ENCODE peak calls at places on chromosomes 1 and 21, in ten cellular contexts. W, M, I, B, L, E, G, D, K and T are unnamed samples.

GRCh38 chr1:59410457-59410856 is 113.6 kb downstream of the FGGY start:
- DNase-seq in W (no peak), M (no peak), I (no peak), B (no peak), L (no peak), E (no peak), G (peak; percentile 8), D (no peak), K (no peak), T (no peak)

GRCh38 chr1:53899206-53899628 is 5.2 kb downstream of the DIO1 start:
- DNase-seq in W (no peak), M (no peak), I (no peak), B (no peak), L (no peak), E (no peak), G (no peak), D (peak; percentile 60), K (no peak), T (no peak)

GRCh38 chr1:174963547-174964125 is 36.1 kb upstream of the CACYBP start:
- DNase-seq in W (no peak), M (peak; percentile 44), I (no peak), B (no peak), L (peak; percentile 77), E (no peak), G (no peak), D (no peak), K (no peak), T (no peak)

GRCh38 chr1:2645776-2646175 is 13.0 kb upstream of the MMEL1 start:
- DNase-seq in W (peak; percentile 32), M (no peak), I (no peak), B (no peak), L (no peak), E (no peak), G (no peak), D (no peak), K (no peak), T (no peak)

GRCh38 chr1:239929317-239929716 is 162.4 kb upstream of the FMN2 start:
- DNase-seq in W (no peak), M (no peak), I (no peak), B (no peak), L (no peak), E (no peak), G (no peak), D (no peak), K (no peak), T (no peak)

GRCh38 chr1:115107501-115108260 is 18.4 kb upstream of the TSPAN2 start:
- DNase-seq in W (no peak), M (peak; percentile 61), I (no peak), B (no peak), L (no peak), E (no peak), G (no peak), D (peak; percentile 76), K (no peak), T (no peak)

GRCh38 chr1:102919659-102920058 is 188.7 kb downstream of the COL11A1 start:
- DNase-seq in W (no peak), M (no peak), I (no peak), B (no peak), L (no peak), E (no peak), G (no peak), D (peak; percentile 22), K (no peak), T (no peak)

GRCh38 chr1:160996195-160996594 is 24.8 kb downstream of the F11R start:
- DNase-seq in W (no peak), M (peak; percentile 91), I (peak; percentile 76), B (no peak), L (no peak), E (no peak), G (no peak), D (peak; percentile 40), K (no peak), T (no peak)

GRCh38 chr21:38993561-38993960 is 187.8 kb downstream of the ETS2 start:
- DNase-seq in W (no peak), M (peak; percentile 75), I (peak; percentile 32), B (no peak), L (peak; percentile 52), E (peak; percentile 72), G (no peak), D (peak; percentile 90), K (no peak), T (no peak)

GRCh38 chr1:15067148-15067547 is 86.4 kb upstream of the TMEM51 start:
- DNase-seq in W (no peak), M (no peak), I (no peak), B (no peak), L (no peak), E (no peak), G (no peak), D (no peak), K (no peak), T (no peak)

GRCh38 chr1:94329986-94330385 is 88.2 kb upstream of the ABCD3 start:
- DNase-seq in W (no peak), M (no peak), I (peak; percentile 37), B (no peak), L (no peak), E (no peak), G (no peak), D (peak; percentile 61), K (no peak), T (no peak)

GRCh38 chr1:67485046-67485811 is 55.0 kb upstream of the SERBP1 start:
- DNase-seq in W (no peak), M (no peak), I (no peak), B (no peak), L (no peak), E (no peak), G (no peak), D (no peak), K (no peak), T (no peak)

GRCh38 chr1:67484492-67484891 is 54.3 kb upstream of the SERBP1 start:
- DNase-seq in W (no peak), M (no peak), I (no peak), B (no peak), L (no peak), E (no peak), G (no peak), D (no peak), K (no peak), T (no peak)

GRCh38 chr1:67491280-67491679 is 61.1 kb upstream of the SERBP1 start:
- DNase-seq in W (no peak), M (no peak), I (no peak), B (no peak), L (no peak), E (no peak), G (no peak), D (no peak), K (no peak), T (no peak)

GRCh38 chr1:67493148-67493547 is 62.9 kb upstream of the SERBP1 start:
- DNase-seq in W (no peak), M (no peak), I (no peak), B (no peak), L (no peak), E (no peak), G (no peak), D (no peak), K (no peak), T (no peak)

GRCh38 chr1:67489643-67490042 is 59.4 kb upstream of the SERBP1 start:
- DNase-seq in W (no peak), M (no peak), I (no peak), B (no peak), L (no peak), E (no peak), G (peak; percentile 31), D (peak; percentile 8), K (no peak), T (no peak)
- TF ChIP-seq CTCF in W (peak; percentile 58), M (peak; percentile 43), I (no peak), B (peak; percentile 34), L (no peak), E (no peak), G (no peak), D (peak; percentile 31), K (peak; percentile 11), T (peak; percentile 41)

DNA sequence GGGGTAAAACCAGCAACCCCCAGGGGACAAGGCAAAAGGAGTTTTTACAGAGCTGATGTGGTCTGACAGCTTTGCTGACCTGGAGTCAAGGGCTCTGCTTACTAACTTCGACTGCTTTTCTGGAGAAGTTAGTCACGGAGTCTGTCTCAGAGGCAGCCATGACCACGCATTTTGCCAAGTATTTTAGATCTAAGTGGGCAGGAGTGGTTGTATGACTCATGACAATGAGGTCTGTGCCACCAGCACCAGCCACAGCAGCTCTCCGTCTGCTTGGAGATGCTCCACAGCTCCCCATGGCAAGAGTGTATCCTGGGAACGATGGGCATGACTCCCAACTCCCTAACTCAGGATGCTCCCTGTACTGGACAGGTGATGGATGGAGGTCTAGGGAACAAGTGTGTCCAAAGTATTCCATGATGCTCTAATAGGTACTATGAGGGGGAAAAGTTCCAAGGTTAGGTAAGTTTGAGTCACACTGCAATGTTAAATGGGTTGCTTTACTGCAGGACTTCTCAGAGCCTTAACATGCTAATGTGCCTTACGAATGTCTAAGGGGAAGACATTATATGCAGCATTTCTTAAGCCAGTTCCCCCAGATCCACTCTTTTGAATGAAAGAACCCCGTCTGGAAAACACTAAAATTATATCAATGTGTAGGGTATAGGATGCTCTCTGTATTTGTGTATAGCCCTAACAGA is 359.0 kb downstream of the HHAT start:
- DNase-seq in W (no peak), M (no peak), I (peak; percentile 53), B (no peak), L (no peak), E (no peak), G (no peak), D (peak; percentile 36), K (no peak), T (no peak)
- TF ChIP-seq CTCF in W (no peak), M (no peak), I (no peak), B (no peak), L (no peak), E (no peak), G (no peak), D (no peak), K (no peak), T (no peak)

GRCh38 chr1:76901158-76901767 is 34.0 kb downstream of the ST6GALNAC5 start:
- DNase-seq in W (no peak), M (no peak), I (peak; percentile 43), B (peak; percentile 14), L (no peak), E (no peak), G (no peak), D (peak; percentile 46), K (no peak), T (peak; percentile 17)
- TF ChIP-seq CTCF in W (no peak), M (peak; percentile 88), I (peak; percentile 39), B (peak; percentile 68), L (peak; percentile 44), E (peak; percentile 12), G (peak; percentile 65), D (peak; percentile 83), K (peak; percentile 48), T (peak; percentile 52)

DNA sequence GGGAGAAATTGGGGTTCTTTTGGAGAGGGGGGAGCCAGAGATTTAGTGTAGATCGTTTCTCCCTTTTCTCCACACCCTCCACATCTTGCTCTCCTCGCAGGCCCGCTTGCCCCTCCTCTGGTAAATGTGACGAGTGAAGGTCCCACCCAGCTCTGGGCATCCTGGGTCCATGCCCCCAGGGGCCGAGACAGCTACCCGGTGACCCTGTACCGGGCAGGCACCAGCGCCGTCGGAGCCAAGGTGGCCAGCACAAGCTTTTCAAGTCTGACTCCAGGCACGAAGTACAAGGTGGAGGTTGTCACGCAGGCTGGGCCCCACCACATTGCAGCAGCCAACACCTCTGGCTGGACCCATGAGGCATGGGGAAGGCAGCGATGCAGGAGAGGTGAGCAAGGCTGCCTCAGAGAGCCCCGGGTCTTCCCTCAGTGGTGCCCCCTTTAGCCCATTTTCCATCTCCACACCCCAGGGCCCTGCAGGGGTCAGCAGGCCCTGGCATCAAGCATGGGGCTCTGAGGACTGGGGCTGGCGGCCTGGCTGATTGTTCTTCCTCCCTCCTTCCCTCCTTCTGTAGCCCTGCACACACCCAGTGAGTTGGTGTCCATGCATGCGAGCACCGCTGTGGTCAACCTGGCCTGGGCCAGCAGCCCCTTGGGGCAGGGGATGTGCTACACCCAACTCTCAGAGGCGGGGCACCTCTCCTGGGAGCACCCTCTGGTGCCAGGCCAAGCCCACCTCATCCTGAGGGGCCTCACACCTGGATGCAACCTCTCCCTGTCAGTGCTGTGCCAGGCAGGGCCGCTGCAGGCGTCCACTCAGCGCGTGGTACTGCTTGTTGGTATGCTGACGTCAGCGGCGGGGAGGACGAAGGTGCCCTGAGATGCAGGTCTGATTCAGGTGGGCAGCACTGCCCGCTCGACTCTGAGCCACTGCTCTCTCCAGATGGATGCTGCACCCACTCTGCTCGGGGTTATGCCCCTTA is 16.4 kb upstream of the LGR6 start:
- DNase-seq in W (no peak), M (no peak), I (no peak), B (no peak), L (no peak), E (no peak), G (no peak), D (no peak), K (no peak), T (no peak)
- TF ChIP-seq CTCF in W (no peak), M (no peak), I (no peak), B (no peak), L (no peak), E (no peak), G (no peak), D (no peak), K (no peak), T (no peak)